ENCODE peak calls at places on chromosomes 11 and 22, in six cellular contexts. H is heart right ventricle; Y is upper lobe of right lung; F is heart left ventricle; V is CD8-positive, alpha-beta T cell; Q is K562. P is an unnamed sample. For H3K4me1, the result is how much of the 10 kb centered on the place peaks cover.

GRCh38 chr11:61683961-61684869 is 4.0 kb downstream of the DAGLA start:
- DNase-seq in F (no peak), V (no peak), Q (no peak), Y (no peak), H (no peak), P (no peak)

GRCh38 chr11:17718510-17718962 is 835 bp upstream of the MYOD1 start:
- DNase-seq in Y (no peak), Q (no peak), H (no peak), V (no peak), F (no peak), P (no peak)

GRCh38 chr11:61775606-61776554 is 16.5 kb downstream of the TMEM258 start:
- DNase-seq in V (no peak), Q (no peak), H (no peak), F (peak), Y (no peak), P (no peak)

GRCh38 chr11:8266246-8267241 is 2.9 kb upstream of the LMO1 start:
- DNase-seq in V (no peak), Y (peak), Q (no peak), H (no peak), F (no peak), P (no peak)

GRCh38 chr22:40452730-40453487 is 82.5 kb downstream of the SGSM3 start:
- DNase-seq in Q (no peak), Y (no peak), V (no peak), F (no peak), H (no peak), P (no peak)

GRCh38 chr11:10197091-10197490 is 96.9 kb downstream of the SBF2 start:
- DNase-seq in Y (no peak), H (no peak), Q (no peak), V (no peak), F (no peak), P (no peak)

GRCh38 chr11:112778091-112778889 is 182.9 kb upstream of the NCAM1 start:
- DNase-seq in Q (no peak), F (no peak), Y (no peak), V (no peak), H (no peak), P (peak)

GRCh38 chr11:10379022-10379421 is 74.1 kb downstream of the ADM start:
- DNase-seq in V (no peak), Y (no peak), H (no peak), F (no peak), Q (peak), P (no peak)

GRCh38 chr11:116379185-116379828 is 393.5 kb downstream of the BUD13 start:
- DNase-seq in Y (no peak), F (no peak), V (no peak), H (peak), Q (peak), P (no peak)

GRCh38 chr11:27385245-27385644 is 22.2 kb upstream of the CCDC34 start:
- DNase-seq in Q (no peak), H (no peak), F (no peak), Y (no peak), V (no peak), P (peak)

GRCh38 chr22:30262917-30263741 is 3.5 kb downstream of the OSM start:
- DNase-seq in F (peak), Y (peak), V (peak), Q (peak), H (peak), P (no peak)

GRCh38 chr11:5620606-5621521 is 3.9 kb upstream of the TRIM34 start:
- DNase-seq in Q (peak), F (no peak), Y (no peak), V (no peak), H (no peak), P (peak)

GRCh38 chr11:48029686-48030279 is 49.4 kb downstream of the PTPRJ start:
- DNase-seq in V (no peak), H (no peak), Q (no peak), F (no peak), Y (no peak), P (no peak)
- H3K27ac ChIP-seq in V (no peak), H (no peak), Q (no peak), F (no peak), Y (no peak), P (no peak)

GRCh38 chr22:36331306-36331911 is 56.4 kb downstream of the MYH9 start:
- DNase-seq in V (peak), Y (peak), H (peak), F (peak), Q (peak), P (peak)
- H3K4me1 ChIP-seq in V (half or more), Y (half or more), H (half or more), F (half or more), Q (half or more), P (half or more)

DNA sequence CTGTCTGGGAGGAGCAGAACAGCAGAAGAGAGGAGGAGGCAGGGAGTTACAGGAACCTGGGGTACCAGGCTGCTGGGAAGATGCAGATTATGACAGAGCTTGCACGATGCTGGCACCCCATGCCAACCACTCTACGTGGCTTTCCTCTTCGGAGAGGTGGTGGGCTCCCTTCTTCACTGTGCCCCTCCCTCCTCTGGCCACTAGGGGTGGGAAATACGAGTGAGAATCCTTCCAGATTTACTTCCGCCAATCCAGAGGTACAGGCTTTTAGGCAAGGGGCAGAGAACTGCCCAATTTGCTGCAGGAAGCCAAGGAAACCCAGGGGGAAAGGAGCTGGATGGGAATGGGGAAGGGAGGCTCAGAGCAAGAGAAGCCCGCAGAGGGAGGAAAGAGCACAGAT is 12.3 kb downstream of the HYOU1 start:
- DNase-seq in Q (no peak), F (no peak), Y (no peak), H (no peak), V (no peak), P (no peak)
- TF ChIP-seq CTCF in Q (peak), F (no peak), Y (no peak), H (no peak), V (no peak), P (no peak)

GRCh38 chr22:20139391-20140106 is 7.9 kb downstream of the ZDHHC8 start:
- DNase-seq in V (no peak), Y (no peak), H (no peak), Q (no peak), F (peak), P (no peak)

GRCh38 chr22:20141186-20142077 is 9.4 kb downstream of the CCDC188 start:
- DNase-seq in Y (no peak), F (peak), H (no peak), V (no peak), Q (no peak), P (no peak)

GRCh38 chr22:20140107-20140445 is 8.5 kb downstream of the ZDHHC8 start:
- DNase-seq in V (no peak), Y (no peak), Q (no peak), F (no peak), H (no peak), P (no peak)

GRCh38 chr22:20138868-20139267 is 7.3 kb downstream of the ZDHHC8 start:
- DNase-seq in Y (no peak), F (peak), V (no peak), H (no peak), Q (no peak), P (no peak)

DNA sequence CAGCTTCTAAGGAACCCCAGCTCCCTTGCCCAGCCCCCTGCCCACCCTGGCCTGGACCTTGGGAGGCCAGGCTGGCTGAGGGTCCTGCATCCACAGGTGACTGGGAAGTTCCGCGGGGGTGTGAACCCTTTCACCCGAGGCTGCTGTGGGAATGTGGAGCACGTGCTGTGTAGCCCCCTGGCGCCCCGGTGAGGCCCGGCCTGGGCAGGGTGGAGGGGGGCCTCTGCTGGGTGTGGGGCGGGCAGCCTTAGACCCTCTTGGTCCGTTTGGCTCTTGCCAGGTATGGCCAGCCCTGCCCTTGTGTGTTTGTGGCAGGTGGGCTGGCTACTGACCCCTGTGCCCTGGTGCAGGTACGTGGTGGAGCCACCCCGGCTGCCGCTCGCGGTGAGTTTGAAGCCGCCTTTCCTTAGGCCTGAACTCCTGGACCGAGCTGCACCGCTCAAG is 8.9 kb downstream of the ZDHHC8 start:
- DNase-seq in F (peak), Y (no peak), V (no peak), H (no peak), Q (no peak), P (no peak)
- H3K27ac ChIP-seq in F (no peak), Y (no peak), V (no peak), H (no peak), Q (no peak), P (no peak)

GRCh38 chr11:59142530-59143507 is at the start of gene FAM111A:
- DNase-seq in F (peak), H (peak), Y (peak), V (peak), Q (peak), P (peak)
- H3K4me1 ChIP-seq in F (under half), H (under half), Y (under half), V (under half), Q (under half), P (under half)